ENCODE peak calls at places on chromosomes 11 and 22, in ten cellular contexts. T is effector memory CD4-positive, alpha-beta T cell; J is fibroblast of lung; H is mucosa of descending colon; K is pancreas; Y is adrenal gland; S is lower lobe of right lung; I is mesenchymal stem cell; U is neuronal stem cell; X is astrocyte of the spinal cord. R is an unnamed sample.

GRCh38 chr11:83558281-83558680 is 272.1 kb upstream of the CCDC90B start:
- DNase-seq in I (no peak), S (no peak), J (no peak), T (no peak), H (no peak), Y (no peak), K (no peak), X (no peak), U (no peak), R (no peak)

GRCh38 chr11:78560826-78561484 is 13.7 kb downstream of the NARS2 start:
- DNase-seq in H (peak), X (peak), T (no peak), Y (no peak), U (no peak), J (peak), K (no peak), I (no peak), S (no peak), R (no peak)

GRCh38 chr11:35605691-35606090 is 12.6 kb upstream of the FJX1 start:
- DNase-seq in Y (peak), X (peak), J (peak), S (no peak), H (peak), T (no peak), I (no peak), K (no peak), U (no peak), R (peak)

GRCh38 chr22:26679003-26679629 is 21.7 kb downstream of the MIAT start:
- DNase-seq in U (peak), X (peak), J (peak), S (peak), I (peak), H (peak), Y (peak), K (peak), T (peak), R (peak)

GRCh38 chr11:89633125-89633695 is 76.9 kb upstream of the TRIM77 start:
- DNase-seq in K (no peak), X (no peak), I (peak), S (no peak), U (no peak), H (no peak), Y (no peak), J (peak), T (no peak), R (no peak)

GRCh38 chr22:26735019-26735409 is 77.6 kb downstream of the MIAT start:
- DNase-seq in S (no peak), H (no peak), U (no peak), K (no peak), Y (no peak), I (no peak), X (no peak), J (no peak), T (no peak), R (no peak)

GRCh38 chr11:122628691-122629555 is 26.6 kb upstream of the UBASH3B start:
- DNase-seq in U (peak), J (peak), S (peak), H (peak), K (peak), Y (peak), X (peak), I (peak), T (peak), R (peak)

GRCh38 chr11:2468363-2469240 is 23.8 kb downstream of the KCNQ1 start:
- DNase-seq in U (no peak), T (no peak), I (no peak), H (no peak), S (no peak), Y (peak), X (no peak), J (no peak), K (no peak), R (no peak)

GRCh38 chr22:44409691-44410316 is 88.2 kb downstream of the RTL6 start:
- DNase-seq in X (no peak), Y (no peak), I (no peak), S (peak), H (no peak), T (no peak), K (no peak), J (no peak), U (no peak), R (no peak)

GRCh38 chr11:45847908-45848316 is 637 bp downstream of the CRY2 start:
- DNase-seq in K (peak), Y (peak), T (peak), H (peak), U (peak), I (peak), S (peak), J (peak), X (peak), R (no peak)

GRCh38 chr11:22521226-22521625 is 104.4 kb downstream of the FANCF start:
- DNase-seq in J (peak), X (peak), U (no peak), Y (no peak), T (no peak), S (no peak), K (no peak), I (peak), H (no peak), R (no peak)

GRCh38 chr11:95487391-95487790 is 256.4 kb upstream of the SESN3 start:
- DNase-seq in Y (no peak), J (no peak), H (no peak), X (no peak), K (no peak), S (no peak), U (no peak), T (no peak), I (no peak), R (no peak)

GRCh38 chr22:38435010-38435409 is 20.0 kb downstream of the KCNJ4 start:
- DNase-seq in J (no peak), H (no peak), T (no peak), K (no peak), U (no peak), Y (no peak), S (no peak), X (no peak), I (no peak), R (no peak)

GRCh38 chr22:43478621-43479285 is 66.9 kb downstream of the MPPED1 start:
- DNase-seq in Y (no peak), H (no peak), S (no peak), K (no peak), U (no peak), T (no peak), X (no peak), I (no peak), J (no peak), R (no peak)

GRCh38 chr22:20567993-20568417 is 60.6 kb downstream of the MED15 start:
- DNase-seq in X (peak), Y (no peak), T (no peak), S (no peak), H (no peak), K (no peak), I (peak), J (peak), U (no peak), R (no peak)

GRCh38 chr11:69660001-69660500 is 15.1 kb downstream of the LTO1 start:
- DNase-seq in K (no peak), H (no peak), S (peak), Y (no peak), I (no peak), X (no peak), T (no peak), U (no peak), J (no peak), R (no peak)

GRCh38 chr11:12598330-12599256 is 75.6 kb upstream of the TEAD1 start:
- DNase-seq in X (peak), J (peak), K (no peak), Y (no peak), H (peak), I (peak), T (no peak), U (no peak), S (no peak), R (no peak)

GRCh38 chr11:77884186-77884828 is 63.4 kb downstream of the AAMDC start:
- DNase-seq in Y (no peak), J (peak), X (peak), I (peak), U (no peak), K (no peak), H (no peak), T (no peak), S (no peak), R (no peak)

GRCh38 chr11:34682822-34683221 is 61.9 kb downstream of the EHF start:
- DNase-seq in Y (no peak), H (no peak), I (peak), K (no peak), J (no peak), U (no peak), S (no peak), T (no peak), X (no peak), R (no peak)

GRCh38 chr11:73393479-73394415 is 17.5 kb downstream of the RELT start:
- DNase-seq in X (peak), Y (peak), J (peak), U (peak), K (peak), I (peak), T (peak), S (peak), H (peak), R (no peak)

GRCh38 chr22:47623056-47623739 is 860.7 kb downstream of the TBC1D22A start:
- DNase-seq in K (no peak), J (no peak), S (no peak), U (no peak), T (no peak), I (no peak), X (no peak), H (no peak), Y (peak), R (no peak)

GRCh38 chr22:32531955-32532818 is 57.6 kb downstream of the FBXO7 start:
- DNase-seq in I (peak), Y (peak), S (peak), U (peak), K (peak), H (no peak), T (no peak), X (peak), J (peak), R (peak)

GRCh38 chr11:61969838-61970452 is 2.5 kb upstream of the FTH1 start:
- DNase-seq in J (peak), I (peak), S (no peak), Y (no peak), U (no peak), T (no peak), X (peak), H (no peak), K (no peak), R (peak)

GRCh38 chr11:12223771-12224536 is 113.6 kb downstream of the MICAL2 start:
- DNase-seq in H (peak), I (no peak), X (no peak), J (peak), K (no peak), S (no peak), U (no peak), Y (no peak), T (no peak), R (no peak)

GRCh38 chr11:9947231-9947864 is 283.5 kb downstream of the SWAP70 start:
- DNase-seq in S (no peak), T (no peak), I (no peak), J (no peak), K (no peak), Y (no peak), U (no peak), X (no peak), H (no peak), R (no peak)

GRCh38 chr11:71489311-71490043 is 36.5 kb downstream of the NADSYN1 start:
- DNase-seq in U (no peak), T (no peak), I (peak), J (peak), K (no peak), H (no peak), X (peak), S (no peak), Y (peak), R (peak)

GRCh38 chr11:15968461-15969130 is 387.8 kb downstream of the SOX6 start:
- DNase-seq in I (peak), X (peak), Y (no peak), U (no peak), S (no peak), K (no peak), J (peak), T (no peak), H (no peak), R (no peak)

GRCh38 chr22:29820941-29821789 is 16.9 kb downstream of the ASCC2 start:
- DNase-seq in K (peak), U (no peak), T (no peak), J (peak), X (peak), H (peak), I (peak), Y (peak), S (peak), R (peak)

GRCh38 chr22:38570841-38571364 is 920 bp upstream of the DMC1 start:
- DNase-seq in H (peak), J (no peak), X (peak), K (peak), T (no peak), I (peak), S (peak), Y (peak), U (peak), R (no peak)

GRCh38 chr11:3368199-3368598 is 10.7 kb downstream of the ZNF195 start:
- DNase-seq in I (no peak), H (no peak), S (no peak), X (no peak), Y (no peak), K (no peak), J (no peak), T (no peak), U (no peak), R (no peak)

GRCh38 chr11:75635009-75635909 is 33.6 kb downstream of the MAP6 start:
- DNase-seq in U (no peak), T (no peak), Y (no peak), S (no peak), H (peak), X (peak), K (no peak), J (peak), I (peak), R (no peak)

GRCh38 chr22:32985899-32986772 is 72.0 kb downstream of the SYN3 start:
- DNase-seq in X (peak), T (no peak), J (peak), I (peak), S (peak), H (peak), K (peak), U (peak), Y (peak), R (peak)

GRCh38 chr22:37052386-37053309 is 1.1 kb downstream of the KCTD17 start:
- DNase-seq in Y (no peak), T (no peak), K (no peak), S (no peak), X (no peak), U (no peak), H (no peak), J (no peak), I (no peak), R (no peak)
- H3K4me3 ChIP-seq in Y (no peak), T (peak), K (peak), S (peak), X (peak), U (peak), H (no peak), J (peak), I (peak), R (peak)

DNA sequence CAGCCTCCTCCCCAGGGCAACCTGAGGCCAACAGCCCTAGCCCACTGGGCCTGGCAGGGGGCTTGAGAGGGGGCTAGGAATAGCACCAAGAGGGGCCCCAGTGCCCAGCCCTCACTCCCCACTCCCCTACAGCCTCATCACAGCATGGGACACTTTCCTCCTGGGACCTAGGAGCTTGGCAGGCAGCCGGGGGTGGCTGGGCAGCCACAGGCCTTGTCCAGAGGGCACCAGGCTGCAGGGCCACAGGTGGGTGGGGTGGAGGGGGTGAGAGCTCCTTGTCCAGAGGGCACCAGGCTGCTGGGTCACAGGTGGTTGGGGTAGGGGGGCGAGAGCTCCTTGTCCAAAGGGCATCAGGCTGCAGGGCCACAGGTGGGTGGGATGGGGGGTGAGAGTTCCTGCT is 61.8 kb downstream of the WNT7B start:
- DNase-seq in K (peak), U (no peak), J (no peak), H (no peak), X (no peak), I (no peak), S (no peak), T (no peak), Y (no peak), R (no peak)
- H3K4me3 ChIP-seq in K (no peak), U (no peak), J (no peak), H (no peak), X (no peak), I (no peak), S (no peak), T (no peak), Y (no peak), R (no peak)

GRCh38 chr11:119341222-119342022 is 739 bp upstream of the C1QTNF5 start:
- DNase-seq in T (no peak), J (no peak), X (no peak), Y (no peak), H (no peak), I (no peak), S (peak), K (no peak), U (no peak), R (no peak)
- H3K4me3 ChIP-seq in T (no peak), J (peak), X (no peak), Y (no peak), H (no peak), I (no peak), S (peak), K (no peak), U (no peak), R (peak)

GRCh38 chr11:102230186-102230585 is 87.1 kb upstream of the BIRC3 start:
- DNase-seq in H (no peak), S (no peak), T (no peak), I (no peak), J (no peak), X (no peak), Y (no peak), U (no peak), K (no peak), R (no peak)

GRCh38 chr11:102229510-102230119 is 87.7 kb upstream of the BIRC3 start:
- DNase-seq in J (no peak), K (no peak), Y (no peak), X (no peak), I (no peak), S (no peak), U (no peak), H (peak), T (no peak), R (no peak)

GRCh38 chr11:102225689-102226562 is 91.4 kb upstream of the BIRC3 start:
- DNase-seq in H (no peak), S (no peak), Y (no peak), K (no peak), X (peak), U (no peak), J (peak), I (peak), T (no peak), R (peak)

GRCh38 chr11:102223859-102224258 is 93.4 kb upstream of the BIRC3 start:
- DNase-seq in S (no peak), I (peak), X (no peak), Y (no peak), K (no peak), T (no peak), J (peak), U (no peak), H (no peak), R (no peak)

DNA sequence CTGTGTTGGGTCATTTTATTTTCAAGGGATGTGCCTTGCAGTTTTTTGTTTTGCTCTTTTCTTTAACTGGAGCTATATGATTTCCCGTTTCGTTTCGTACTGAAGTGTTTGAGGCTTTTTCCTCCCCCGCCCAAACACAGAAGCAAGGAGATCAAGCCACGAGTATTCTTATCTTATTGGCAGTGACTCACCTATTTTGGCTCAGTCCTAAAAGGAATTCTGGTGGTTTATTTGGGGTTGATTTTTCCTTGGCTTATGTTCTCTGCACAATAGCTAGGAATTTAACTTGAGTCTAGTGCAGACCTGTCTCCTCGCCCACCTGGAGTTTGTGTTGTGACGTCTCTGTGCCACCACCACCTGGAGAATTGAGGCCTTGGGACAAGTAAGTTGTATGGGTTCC is 90.6 kb upstream of the BIRC3 start:
- DNase-seq in H (no peak), I (peak), X (peak), S (no peak), U (no peak), K (no peak), Y (peak), T (no peak), J (peak), R (no peak)
- H3K4me3 ChIP-seq in H (no peak), I (no peak), X (no peak), S (no peak), U (no peak), K (no peak), Y (no peak), T (no peak), J (peak), R (no peak)

GRCh38 chr11:113875414-113876073 is at the start of gene USP28:
- DNase-seq in T (peak), H (peak), K (peak), J (peak), U (peak), X (peak), Y (peak), S (peak), I (peak), R (peak)
- H3K4me3 ChIP-seq in T (peak), H (peak), K (peak), J (peak), U (peak), X (peak), Y (peak), S (peak), I (peak), R (peak)

DNA sequence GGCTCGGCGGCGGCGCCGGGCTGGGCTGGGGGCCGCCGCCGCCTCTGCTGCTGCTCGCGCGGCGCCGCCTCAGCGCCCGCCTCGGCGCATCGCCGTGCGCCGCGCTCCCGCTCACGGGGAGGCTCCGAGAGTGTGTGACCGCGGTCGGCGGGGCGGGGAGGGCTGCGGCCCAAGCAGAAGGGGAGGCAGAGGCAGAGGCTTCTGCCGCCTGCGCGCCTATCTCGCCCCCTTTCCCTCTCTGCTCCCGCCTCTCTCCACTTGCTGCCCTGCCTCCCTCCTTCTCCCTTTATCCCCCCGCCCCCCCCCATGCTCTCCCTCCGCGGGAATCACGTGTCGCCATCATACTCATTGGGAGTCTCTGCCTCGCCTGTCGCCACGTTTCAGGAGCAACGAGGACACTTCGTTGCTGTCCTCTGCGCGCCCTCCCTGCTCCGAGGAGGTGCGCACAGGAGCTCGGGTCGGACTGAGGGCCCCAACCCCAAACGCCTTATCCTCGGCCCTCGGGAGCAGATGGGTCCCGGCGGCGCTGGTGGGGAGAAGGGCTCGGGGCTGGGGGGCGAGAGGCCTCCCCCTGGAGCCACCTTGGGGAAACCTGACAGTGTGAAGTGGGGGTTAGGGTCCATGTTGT is at the start of gene GUCY1A2:
- DNase-seq in J (peak), S (peak), H (no peak), T (no peak), K (peak), Y (peak), U (peak), I (peak), X (peak), R (no peak)
- H3K4me3 ChIP-seq in J (peak), S (peak), H (no peak), T (no peak), K (peak), Y (no peak), U (peak), I (peak), X (peak), R (peak)

GRCh38 chr11:116732740-116733385 is 39.9 kb downstream of the BUD13 start:
- DNase-seq in I (peak), J (peak), Y (peak), X (peak), T (peak), U (peak), K (peak), H (peak), S (peak), R (peak)
- H3K4me3 ChIP-seq in I (no peak), J (no peak), Y (no peak), X (no peak), T (no peak), U (no peak), K (no peak), H (no peak), S (no peak), R (no peak)

GRCh38 chr11:267491-267994 is 10.7 kb upstream of the NLRP6 start:
- DNase-seq in K (no peak), X (no peak), J (no peak), Y (no peak), S (peak), U (no peak), I (no peak), T (peak), H (peak), R (no peak)
- H3K4me3 ChIP-seq in K (peak), X (no peak), J (no peak), Y (no peak), S (peak), U (no peak), I (no peak), T (peak), H (no peak), R (no peak)

GRCh38 chr22:23754220-23754919 is at the start of gene VPREB3:
- DNase-seq in K (no peak), Y (no peak), U (no peak), X (no peak), H (no peak), J (no peak), S (no peak), T (no peak), I (no peak), R (no peak)
- H3K4me3 ChIP-seq in K (no peak), Y (no peak), U (no peak), X (no peak), H (no peak), J (no peak), S (no peak), T (no peak), I (no peak), R (no peak)

GRCh38 chr22:23494593-23495266 is 85.4 kb downstream of the IGLL1 start:
- DNase-seq in S (no peak), U (no peak), J (no peak), X (no peak), K (no peak), Y (no peak), I (no peak), T (no peak), H (no peak), R (no peak)
- H3K4me3 ChIP-seq in S (no peak), U (no peak), J (no peak), X (no peak), K (no peak), Y (no peak), I (no peak), T (no peak), H (no peak), R (no peak)